ENCODE peak calls at places on chromosomes 3 and 15, in seven cellular contexts. V, G, B, P, J, K and A are unnamed samples.

GRCh38 chr3:50648944-50649343 is 25.8 kb upstream of the DOCK3 start:
- DNase-seq in G (no peak), B (no peak), J (no peak), V (no peak), P (no peak), K (no peak), A (no peak)

GRCh38 chr3:42014949-42015533 is 53.1 kb upstream of the ULK4 start:
- DNase-seq in K (peak), G (no peak), J (no peak), P (peak), B (peak), V (no peak), A (no peak)

GRCh38 chr15:59751552-59752413 is 62.7 kb upstream of the BNIP2 start:
- DNase-seq in B (no peak), V (peak), K (peak), G (no peak), J (no peak), P (peak), A (no peak)

GRCh38 chr3:32937331-32937730 is 14.1 kb upstream of the CCR4 start:
- DNase-seq in G (no peak), J (no peak), V (no peak), B (no peak), K (no peak), P (no peak), A (no peak)

GRCh38 chr3:10790713-10791112 is 25.3 kb upstream of the SLC6A11 start:
- DNase-seq in G (no peak), B (no peak), P (no peak), J (no peak), K (no peak), V (no peak), A (no peak)

GRCh38 chr3:175346573-175347356 is 487.6 kb downstream of the NAALADL2 start:
- DNase-seq in G (peak), P (peak), B (no peak), K (no peak), V (peak), J (peak), A (no peak)

GRCh38 chr3:42308651-42309050 is 42.7 kb upstream of the CCK start:
- DNase-seq in G (no peak), V (peak), P (no peak), B (no peak), J (no peak), K (no peak), A (no peak)

GRCh38 chr3:177642482-177643163 is 445.3 kb upstream of the TBL1XR1 start:
- DNase-seq in P (no peak), B (peak), G (no peak), V (no peak), K (no peak), J (no peak), A (no peak)

GRCh38 chr3:189225431-189225830 is 53.7 kb downstream of the TPRG1 start:
- DNase-seq in V (no peak), B (no peak), G (no peak), J (no peak), P (no peak), K (no peak), A (no peak)

GRCh38 chr15:98268163-98268562 is 307.7 kb downstream of the ARRDC4 start:
- DNase-seq in G (no peak), P (no peak), V (no peak), B (no peak), K (no peak), J (no peak), A (no peak)

GRCh38 chr3:53109822-53110771 is 20.1 kb downstream of the RFT1 start:
- DNase-seq in V (no peak), J (peak), G (no peak), P (peak), B (peak), K (peak), A (peak)

GRCh38 chr3:31448035-31448881 is 84.5 kb upstream of the STT3B start:
- DNase-seq in P (no peak), K (peak), B (no peak), J (peak), G (no peak), V (peak), A (peak)

GRCh38 chr3:116155830-116156229 is 289.5 kb downstream of the LSAMP start:
- DNase-seq in V (no peak), K (no peak), B (no peak), P (peak), J (peak), G (no peak), A (no peak)

GRCh38 chr3:171309906-171310359 is 150.3 kb downstream of the TNIK start:
- DNase-seq in V (peak), J (peak), P (peak), B (no peak), G (peak), K (no peak), A (no peak)

GRCh38 chr3:81013360-81013759 is 748.1 kb downstream of the GBE1 start:
- DNase-seq in B (no peak), P (no peak), K (no peak), G (peak), V (no peak), J (no peak), A (no peak)

GRCh38 chr15:68228971-68229385 is 550 bp downstream of the CLN6 start:
- DNase-seq in V (no peak), G (no peak), P (no peak), J (peak), B (no peak), K (peak), A (no peak)

GRCh38 chr3:8575364-8576104 is 69.1 kb downstream of the SSUH2 start:
- DNase-seq in K (no peak), G (peak), J (peak), B (no peak), V (peak), P (peak), A (no peak)

GRCh38 chr3:46811615-46812236 is 51.5 kb downstream of the MYL3 start:
- DNase-seq in B (peak), K (no peak), J (no peak), V (no peak), G (no peak), P (no peak), A (peak)
- H2AFZ ChIP-seq in B (no peak), K (no peak), J (peak), V (peak), G (peak), P (no peak), A (peak)

GRCh38 chr3:140424211-140424610 is 253.7 kb upstream of the TRIM42 start:
- DNase-seq in K (no peak), J (no peak), P (no peak), B (no peak), G (no peak), V (peak), A (no peak)

GRCh38 chr3:140424726-140425125 is 253.1 kb upstream of the TRIM42 start:
- DNase-seq in K (no peak), B (no peak), G (peak), P (no peak), V (no peak), J (no peak), A (no peak)

GRCh38 chr3:140421884-140422283 is 256.0 kb upstream of the TRIM42 start:
- DNase-seq in J (no peak), B (no peak), K (no peak), G (no peak), V (peak), P (no peak), A (no peak)

GRCh38 chr3:140420621-140421357 is 257.1 kb upstream of the TRIM42 start:
- DNase-seq in K (no peak), V (no peak), G (peak), B (no peak), P (peak), J (peak), A (no peak)

GRCh38 chr3:140423146-140423545 is 254.7 kb upstream of the TRIM42 start:
- DNase-seq in J (no peak), G (no peak), K (no peak), P (no peak), B (no peak), V (no peak), A (no peak)
- H2AFZ ChIP-seq in J (peak), G (no peak), K (no peak), P (no peak), B (no peak), V (peak), A (no peak)

DNA sequence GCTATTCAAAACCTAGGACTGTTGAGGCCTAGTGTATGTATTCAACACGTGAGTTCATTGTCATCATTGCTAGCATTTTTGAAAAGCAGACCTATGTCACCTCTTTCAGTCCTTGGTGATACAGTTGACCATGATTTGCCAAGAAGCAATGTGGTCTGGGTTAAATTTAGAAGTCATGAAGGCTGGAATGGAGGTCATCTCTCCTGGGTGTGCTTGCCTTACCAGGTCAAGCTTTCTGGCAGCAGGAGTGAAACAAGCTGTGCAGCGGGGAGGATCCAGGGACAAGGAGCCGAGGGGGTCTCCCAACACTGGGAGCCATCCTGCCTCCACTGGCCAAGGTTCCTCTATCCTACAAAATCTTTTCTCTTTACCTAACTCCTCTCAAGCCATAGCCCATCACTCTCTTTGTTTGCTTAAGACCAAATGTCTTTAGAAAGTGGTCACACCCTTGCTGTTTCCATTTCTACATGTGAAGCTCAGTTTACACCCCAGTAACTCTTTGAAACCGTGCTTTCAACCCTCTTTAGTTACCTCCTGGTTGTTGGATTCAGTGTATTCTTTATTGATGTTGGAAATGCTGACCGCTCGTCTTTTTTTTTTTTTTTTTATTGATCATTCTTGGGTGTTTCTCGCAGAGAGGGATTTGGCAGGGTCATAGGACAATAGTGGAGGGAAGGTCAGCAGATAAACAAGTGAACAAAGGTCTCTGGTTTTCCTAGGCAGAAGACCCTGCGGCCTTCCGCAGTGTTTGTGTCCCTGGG is 40.0 kb downstream of the SLC28A2 start:
- DNase-seq in J (no peak), V (no peak), P (no peak), G (no peak), B (no peak), K (no peak), A (no peak)
- H2AFZ ChIP-seq in J (no peak), V (no peak), P (no peak), G (no peak), B (no peak), K (no peak), A (no peak)

DNA sequence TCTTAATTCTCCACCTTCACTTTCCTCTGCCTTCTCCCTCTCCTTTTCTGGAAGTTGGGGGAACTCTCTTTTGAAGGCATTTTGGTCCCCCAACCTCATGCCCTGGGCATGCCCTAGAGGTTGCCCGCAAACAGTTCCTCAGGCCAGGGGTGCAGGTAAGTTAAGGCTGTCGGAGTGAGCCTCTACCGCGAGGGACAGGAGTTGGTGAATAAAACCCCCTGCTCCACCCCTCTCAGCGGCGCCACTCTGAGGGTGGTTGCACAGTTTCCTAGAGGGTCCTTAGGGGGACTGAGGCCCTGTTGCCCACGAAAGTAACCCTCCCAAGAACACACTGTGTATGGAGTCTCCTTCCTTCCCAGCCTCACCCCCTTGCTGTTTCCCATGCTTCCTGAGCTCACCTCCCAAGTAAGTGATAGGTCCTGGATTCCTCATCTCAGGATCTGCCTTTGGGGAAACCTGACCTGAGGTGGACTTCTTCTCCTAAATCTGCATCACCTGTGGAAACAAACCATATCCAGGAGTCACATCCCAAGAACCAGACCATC is 23.1 kb upstream of the THSD4 start:
- DNase-seq in V (no peak), K (no peak), B (no peak), J (no peak), P (no peak), G (no peak), A (no peak)
- H2AFZ ChIP-seq in V (no peak), K (no peak), B (no peak), J (no peak), P (no peak), G (no peak), A (no peak)

DNA sequence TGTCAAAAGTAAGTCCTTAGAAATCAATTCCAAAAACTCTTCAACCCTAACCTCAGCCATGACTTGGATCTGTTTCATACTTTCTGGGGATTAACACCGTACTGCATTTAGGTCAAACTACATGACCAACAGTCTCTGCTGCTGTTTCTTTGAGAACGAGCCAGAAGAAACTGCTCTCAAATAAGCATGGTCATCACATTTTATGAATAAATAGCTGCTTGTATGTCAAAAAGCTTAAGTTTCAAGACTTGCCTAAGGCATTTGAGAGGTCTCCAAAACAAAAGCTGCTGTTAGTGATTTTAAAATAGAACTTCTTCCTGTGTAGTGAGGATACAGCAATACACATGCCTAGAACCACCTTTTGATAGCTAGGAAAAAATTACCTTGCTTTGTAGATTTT is 166.3 kb upstream of the CHRM5 start:
- DNase-seq in B (no peak), J (no peak), P (no peak), V (peak), K (peak), G (no peak), A (no peak)
- H2AFZ ChIP-seq in B (no peak), J (no peak), P (no peak), V (no peak), K (peak), G (no peak), A (peak)

GRCh38 chr3:179546814-179547241 is 15.9 kb upstream of the ACTL6A start:
- DNase-seq in V (peak), P (no peak), B (no peak), G (no peak), K (no peak), J (no peak), A (no peak)
- H2AFZ ChIP-seq in V (peak), P (no peak), B (no peak), G (no peak), K (no peak), J (no peak), A (no peak)

GRCh38 chr3:71133874-71134273 is 449.7 kb downstream of the FOXP1 start:
- DNase-seq in B (no peak), K (no peak), P (no peak), J (no peak), V (no peak), G (no peak), A (no peak)
- H2AFZ ChIP-seq in B (no peak), K (peak), P (no peak), J (no peak), V (no peak), G (no peak), A (no peak)

GRCh38 chr3:20023663-20024417 is 11.8 kb upstream of the PP2D1 start:
- DNase-seq in P (no peak), K (peak), B (no peak), J (no peak), V (no peak), G (no peak), A (no peak)
- H2AFZ ChIP-seq in P (no peak), K (peak), B (no peak), J (no peak), V (peak), G (no peak), A (no peak)

DNA sequence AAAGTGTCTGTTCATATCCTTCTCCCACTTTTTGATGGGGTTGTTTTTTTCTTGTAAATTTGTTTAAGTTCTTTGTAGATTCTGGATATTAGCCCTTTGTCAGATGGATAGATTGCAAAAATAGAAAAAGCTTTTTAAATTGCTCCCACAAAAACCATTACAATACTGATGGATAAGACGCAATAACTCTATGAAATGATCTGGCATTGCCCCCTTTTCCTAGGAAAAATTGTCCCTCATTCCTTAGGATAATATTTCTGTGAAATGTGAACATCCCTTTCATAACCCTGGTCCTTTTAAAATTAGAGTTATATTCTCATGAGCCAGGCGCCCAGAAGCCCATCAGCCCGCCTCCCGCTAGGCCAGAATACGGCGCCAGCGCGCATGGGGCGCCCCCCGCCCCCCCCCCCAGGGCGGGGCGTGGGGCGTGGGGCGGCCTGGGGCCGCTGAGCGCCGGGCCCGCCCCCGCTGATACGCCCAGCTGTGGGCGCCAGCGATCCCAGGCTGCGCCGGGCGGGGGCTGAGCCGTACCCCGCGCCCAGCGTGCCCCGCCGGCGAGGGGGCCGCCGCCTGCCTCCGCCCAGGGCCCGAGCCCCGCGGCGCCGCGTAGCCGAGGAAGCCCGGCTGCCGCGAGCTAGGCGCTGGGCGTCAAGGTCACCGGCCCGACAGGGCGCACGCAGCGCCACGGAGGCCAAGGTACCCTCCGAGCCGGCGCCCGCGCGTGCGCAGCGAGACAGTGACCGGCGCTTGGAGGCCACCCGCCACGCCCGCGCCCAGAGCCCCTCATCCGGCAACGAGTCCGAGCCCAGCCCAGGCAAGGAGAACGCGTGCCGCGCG is 11.1 kb upstream of the ROPN1B start:
- DNase-seq in J (no peak), G (no peak), K (no peak), P (no peak), B (peak), V (no peak), A (no peak)
- H2AFZ ChIP-seq in J (no peak), G (no peak), K (no peak), P (no peak), B (no peak), V (no peak), A (no peak)